ENCODE peak calls at places on chromosomes 7 and 10, in eight cellular contexts. One of them, this sample, is unnamed.

GRCh38 chr10:12631787-12632562 is 282.6 kb downstream of the CAMK1D start:
- DNase-seq in CD8-positive, alpha-beta memory T cell: no peak
- DNase-seq in lower leg skin: no peak
- DNase-seq in left cardiac atrium: no peak
- DNase-seq in activated naive CD4-positive, alpha-beta T cell treated with anti-CD3 and anti-CD28 coated beads for 36 hours: no peak
- DNase-seq in CD4-positive, alpha-beta T cell: no peak
- DNase-seq in Karpas-422: no peak
- DNase-seq in NCI-H1092: peak
- DNase-seq in this sample: no peak

GRCh38 chr7:114889646-114890285 is 32.1 kb upstream of the MDFIC start:
- DNase-seq in CD8-positive, alpha-beta memory T cell: no peak
- DNase-seq in lower leg skin: no peak
- DNase-seq in left cardiac atrium: no peak
- DNase-seq in activated naive CD4-positive, alpha-beta T cell treated with anti-CD3 and anti-CD28 coated beads for 36 hours: peak
- DNase-seq in CD4-positive, alpha-beta T cell: no peak
- DNase-seq in Karpas-422: no peak
- DNase-seq in NCI-H1092: no peak
- DNase-seq in this sample: peak

GRCh38 chr7:55144955-55145342 is 126.1 kb downstream of the EGFR start:
- DNase-seq in CD8-positive, alpha-beta memory T cell: no peak
- DNase-seq in lower leg skin: peak
- DNase-seq in left cardiac atrium: no peak
- DNase-seq in activated naive CD4-positive, alpha-beta T cell treated with anti-CD3 and anti-CD28 coated beads for 36 hours: no peak
- DNase-seq in CD4-positive, alpha-beta T cell: no peak
- DNase-seq in Karpas-422: no peak
- DNase-seq in NCI-H1092: no peak
- DNase-seq in this sample: no peak

GRCh38 chr7:151131622-151132293 is 35.7 kb downstream of the GBX1 start:
- DNase-seq in CD8-positive, alpha-beta memory T cell: no peak
- DNase-seq in lower leg skin: no peak
- DNase-seq in left cardiac atrium: peak
- DNase-seq in activated naive CD4-positive, alpha-beta T cell treated with anti-CD3 and anti-CD28 coated beads for 36 hours: no peak
- DNase-seq in CD4-positive, alpha-beta T cell: no peak
- DNase-seq in Karpas-422: no peak
- DNase-seq in NCI-H1092: no peak
- DNase-seq in this sample: no peak

GRCh38 chr7:117800406-117800805 is 72.8 kb downstream of the CTTNBP2 start:
- DNase-seq in CD8-positive, alpha-beta memory T cell: no peak
- DNase-seq in lower leg skin: no peak
- DNase-seq in left cardiac atrium: no peak
- DNase-seq in activated naive CD4-positive, alpha-beta T cell treated with anti-CD3 and anti-CD28 coated beads for 36 hours: no peak
- DNase-seq in CD4-positive, alpha-beta T cell: no peak
- DNase-seq in Karpas-422: no peak
- DNase-seq in NCI-H1092: no peak
- DNase-seq in this sample: no peak

GRCh38 chr7:42262907-42263466 is 26.0 kb upstream of the GLI3 start:
- DNase-seq in CD8-positive, alpha-beta memory T cell: no peak
- DNase-seq in lower leg skin: peak
- DNase-seq in left cardiac atrium: peak
- DNase-seq in activated naive CD4-positive, alpha-beta T cell treated with anti-CD3 and anti-CD28 coated beads for 36 hours: no peak
- DNase-seq in CD4-positive, alpha-beta T cell: no peak
- DNase-seq in Karpas-422: no peak
- DNase-seq in NCI-H1092: no peak
- DNase-seq in this sample: peak

GRCh38 chr7:156932006-156932405 is 17.5 kb upstream of the NOM1 start:
- DNase-seq in CD8-positive, alpha-beta memory T cell: no peak
- DNase-seq in lower leg skin: no peak
- DNase-seq in left cardiac atrium: no peak
- DNase-seq in activated naive CD4-positive, alpha-beta T cell treated with anti-CD3 and anti-CD28 coated beads for 36 hours: no peak
- DNase-seq in CD4-positive, alpha-beta T cell: no peak
- DNase-seq in Karpas-422: no peak
- DNase-seq in NCI-H1092: no peak
- DNase-seq in this sample: no peak

GRCh38 chr7:121546632-121547340 is 150.7 kb upstream of the FAM3C start:
- DNase-seq in CD8-positive, alpha-beta memory T cell: no peak
- DNase-seq in lower leg skin: no peak
- DNase-seq in left cardiac atrium: no peak
- DNase-seq in activated naive CD4-positive, alpha-beta T cell treated with anti-CD3 and anti-CD28 coated beads for 36 hours: no peak
- DNase-seq in CD4-positive, alpha-beta T cell: no peak
- DNase-seq in Karpas-422: no peak
- DNase-seq in NCI-H1092: no peak
- DNase-seq in this sample: no peak

GRCh38 chr7:68492359-68492690 is 1106.0 kb upstream of the AUTS2 start:
- DNase-seq in CD8-positive, alpha-beta memory T cell: no peak
- DNase-seq in lower leg skin: no peak
- DNase-seq in left cardiac atrium: no peak
- DNase-seq in activated naive CD4-positive, alpha-beta T cell treated with anti-CD3 and anti-CD28 coated beads for 36 hours: no peak
- DNase-seq in CD4-positive, alpha-beta T cell: no peak
- DNase-seq in Karpas-422: no peak
- DNase-seq in NCI-H1092: no peak
- DNase-seq in this sample: no peak

GRCh38 chr10:6498771-6499170 is 81.3 kb downstream of the PRKCQ start:
- DNase-seq in CD8-positive, alpha-beta memory T cell: peak
- DNase-seq in lower leg skin: no peak
- DNase-seq in left cardiac atrium: no peak
- DNase-seq in activated naive CD4-positive, alpha-beta T cell treated with anti-CD3 and anti-CD28 coated beads for 36 hours: peak
- DNase-seq in CD4-positive, alpha-beta T cell: no peak
- DNase-seq in Karpas-422: no peak
- DNase-seq in NCI-H1092: no peak
- DNase-seq in this sample: no peak

GRCh38 chr7:78601728-78602127 is 803.2 kb downstream of the PHTF2 start:
- DNase-seq in CD8-positive, alpha-beta memory T cell: no peak
- DNase-seq in lower leg skin: no peak
- DNase-seq in left cardiac atrium: no peak
- DNase-seq in activated naive CD4-positive, alpha-beta T cell treated with anti-CD3 and anti-CD28 coated beads for 36 hours: no peak
- DNase-seq in CD4-positive, alpha-beta T cell: no peak
- DNase-seq in Karpas-422: no peak
- DNase-seq in NCI-H1092: no peak
- DNase-seq in this sample: peak

GRCh38 chr10:77820349-77820748 is 106.2 kb downstream of the DLG5 start:
- DNase-seq in CD8-positive, alpha-beta memory T cell: no peak
- DNase-seq in lower leg skin: no peak
- DNase-seq in left cardiac atrium: no peak
- DNase-seq in activated naive CD4-positive, alpha-beta T cell treated with anti-CD3 and anti-CD28 coated beads for 36 hours: no peak
- DNase-seq in CD4-positive, alpha-beta T cell: no peak
- DNase-seq in Karpas-422: no peak
- DNase-seq in NCI-H1092: no peak
- DNase-seq in this sample: no peak

GRCh38 chr7:143222782-143223181 is 945 bp downstream of the TAS2R40 start:
- DNase-seq in CD8-positive, alpha-beta memory T cell: no peak
- DNase-seq in lower leg skin: no peak
- DNase-seq in left cardiac atrium: peak
- DNase-seq in activated naive CD4-positive, alpha-beta T cell treated with anti-CD3 and anti-CD28 coated beads for 36 hours: no peak
- DNase-seq in CD4-positive, alpha-beta T cell: no peak
- DNase-seq in Karpas-422: no peak
- DNase-seq in NCI-H1092: no peak
- DNase-seq in this sample: no peak

GRCh38 chr10:131739201-131739600 is 161.6 kb upstream of the PPP2R2D start:
- DNase-seq in CD8-positive, alpha-beta memory T cell: no peak
- DNase-seq in lower leg skin: peak
- DNase-seq in left cardiac atrium: no peak
- DNase-seq in activated naive CD4-positive, alpha-beta T cell treated with anti-CD3 and anti-CD28 coated beads for 36 hours: no peak
- DNase-seq in CD4-positive, alpha-beta T cell: no peak
- DNase-seq in Karpas-422: no peak
- DNase-seq in NCI-H1092: no peak
- DNase-seq in this sample: no peak

GRCh38 chr7:76342222-76342621 is 16.6 kb downstream of the YWHAG start:
- DNase-seq in CD8-positive, alpha-beta memory T cell: no peak
- DNase-seq in lower leg skin: no peak
- DNase-seq in left cardiac atrium: no peak
- DNase-seq in activated naive CD4-positive, alpha-beta T cell treated with anti-CD3 and anti-CD28 coated beads for 36 hours: no peak
- DNase-seq in CD4-positive, alpha-beta T cell: no peak
- DNase-seq in Karpas-422: no peak
- DNase-seq in NCI-H1092: no peak
- DNase-seq in this sample: no peak

GRCh38 chr10:132203256-132204077 is 16.7 kb downstream of the DPYSL4 start:
- DNase-seq in CD8-positive, alpha-beta memory T cell: no peak
- DNase-seq in lower leg skin: no peak
- DNase-seq in left cardiac atrium: peak
- DNase-seq in activated naive CD4-positive, alpha-beta T cell treated with anti-CD3 and anti-CD28 coated beads for 36 hours: no peak
- DNase-seq in CD4-positive, alpha-beta T cell: no peak
- DNase-seq in Karpas-422: no peak
- DNase-seq in NCI-H1092: no peak
- DNase-seq in this sample: no peak

GRCh38 chr10:63744060-63744941 is 223.1 kb downstream of the REEP3 start:
- DNase-seq in CD8-positive, alpha-beta memory T cell: no peak
- DNase-seq in lower leg skin: no peak
- DNase-seq in left cardiac atrium: no peak
- DNase-seq in activated naive CD4-positive, alpha-beta T cell treated with anti-CD3 and anti-CD28 coated beads for 36 hours: no peak
- DNase-seq in CD4-positive, alpha-beta T cell: no peak
- DNase-seq in Karpas-422: peak
- DNase-seq in NCI-H1092: no peak
- DNase-seq in this sample: no peak

GRCh38 chr7:15291707-15292106 is 270.1 kb downstream of the AGMO start:
- DNase-seq in CD8-positive, alpha-beta memory T cell: no peak
- DNase-seq in lower leg skin: no peak
- DNase-seq in left cardiac atrium: no peak
- DNase-seq in activated naive CD4-positive, alpha-beta T cell treated with anti-CD3 and anti-CD28 coated beads for 36 hours: no peak
- DNase-seq in CD4-positive, alpha-beta T cell: no peak
- DNase-seq in Karpas-422: no peak
- DNase-seq in NCI-H1092: peak
- DNase-seq in this sample: no peak

GRCh38 chr7:31785081-31785480 is 98.1 kb downstream of the PPP1R17 start:
- DNase-seq in CD8-positive, alpha-beta memory T cell: no peak
- DNase-seq in lower leg skin: no peak
- DNase-seq in left cardiac atrium: no peak
- DNase-seq in activated naive CD4-positive, alpha-beta T cell treated with anti-CD3 and anti-CD28 coated beads for 36 hours: no peak
- DNase-seq in CD4-positive, alpha-beta T cell: no peak
- DNase-seq in Karpas-422: no peak
- DNase-seq in NCI-H1092: no peak
- DNase-seq in this sample: peak

GRCh38 chr7:92809397-92810241 is 26.8 kb downstream of the CDK6 start:
- DNase-seq in CD8-positive, alpha-beta memory T cell: peak
- DNase-seq in lower leg skin: no peak
- DNase-seq in left cardiac atrium: peak
- DNase-seq in activated naive CD4-positive, alpha-beta T cell treated with anti-CD3 and anti-CD28 coated beads for 36 hours: peak
- DNase-seq in CD4-positive, alpha-beta T cell: peak
- DNase-seq in Karpas-422: peak
- DNase-seq in NCI-H1092: no peak
- DNase-seq in this sample: peak

GRCh38 chr10:95312986-95313495 is 22.2 kb upstream of the PDLIM1 start:
- DNase-seq in CD8-positive, alpha-beta memory T cell: no peak
- DNase-seq in lower leg skin: no peak
- DNase-seq in left cardiac atrium: no peak
- DNase-seq in activated naive CD4-positive, alpha-beta T cell treated with anti-CD3 and anti-CD28 coated beads for 36 hours: no peak
- DNase-seq in CD4-positive, alpha-beta T cell: no peak
- DNase-seq in Karpas-422: no peak
- DNase-seq in NCI-H1092: no peak
- DNase-seq in this sample: no peak

GRCh38 chr7:81684513-81685262 is 85.2 kb downstream of the HGF start:
- DNase-seq in CD8-positive, alpha-beta memory T cell: no peak
- DNase-seq in lower leg skin: peak
- DNase-seq in left cardiac atrium: peak
- DNase-seq in activated naive CD4-positive, alpha-beta T cell treated with anti-CD3 and anti-CD28 coated beads for 36 hours: peak
- DNase-seq in CD4-positive, alpha-beta T cell: no peak
- DNase-seq in Karpas-422: no peak
- DNase-seq in NCI-H1092: peak
- DNase-seq in this sample: peak

GRCh38 chr7:141456298-141456697 is 94.9 kb upstream of the AGK start:
- DNase-seq in CD8-positive, alpha-beta memory T cell: no peak
- DNase-seq in lower leg skin: no peak
- DNase-seq in left cardiac atrium: peak
- DNase-seq in activated naive CD4-positive, alpha-beta T cell treated with anti-CD3 and anti-CD28 coated beads for 36 hours: no peak
- DNase-seq in CD4-positive, alpha-beta T cell: no peak
- DNase-seq in Karpas-422: no peak
- DNase-seq in NCI-H1092: no peak
- DNase-seq in this sample: no peak

GRCh38 chr7:27152816-27153486 is 568 bp upstream of the HOXA3 start:
- DNase-seq in CD8-positive, alpha-beta memory T cell: no peak
- DNase-seq in lower leg skin: no peak
- DNase-seq in left cardiac atrium: no peak
- DNase-seq in activated naive CD4-positive, alpha-beta T cell treated with anti-CD3 and anti-CD28 coated beads for 36 hours: no peak
- DNase-seq in CD4-positive, alpha-beta T cell: no peak
- DNase-seq in Karpas-422: no peak
- DNase-seq in NCI-H1092: no peak
- DNase-seq in this sample: no peak

GRCh38 chr7:16744518-16745250 is 8.9 kb upstream of the TSPAN13 start:
- DNase-seq in CD8-positive, alpha-beta memory T cell: no peak
- DNase-seq in lower leg skin: no peak
- DNase-seq in left cardiac atrium: no peak
- DNase-seq in activated naive CD4-positive, alpha-beta T cell treated with anti-CD3 and anti-CD28 coated beads for 36 hours: no peak
- DNase-seq in CD4-positive, alpha-beta T cell: no peak
- DNase-seq in Karpas-422: no peak
- DNase-seq in NCI-H1092: no peak
- DNase-seq in this sample: no peak

GRCh38 chr7:122064971-122065370 is 79.1 kb downstream of the AASS start:
- DNase-seq in CD8-positive, alpha-beta memory T cell: no peak
- DNase-seq in lower leg skin: no peak
- DNase-seq in left cardiac atrium: no peak
- DNase-seq in activated naive CD4-positive, alpha-beta T cell treated with anti-CD3 and anti-CD28 coated beads for 36 hours: no peak
- DNase-seq in CD4-positive, alpha-beta T cell: no peak
- DNase-seq in Karpas-422: no peak
- DNase-seq in NCI-H1092: no peak
- DNase-seq in this sample: no peak

This sample was measured in stromal cell of bone marrow.